ENCODE peak calls at places on chromosomes 6 and 20, in six cellular contexts. G is HFF-Myc, S is H9, E is mammary epithelial cell, J is pancreas, F is psoas muscle. B is an unnamed sample.

GRCh38 chr6:170284866-170285469 is 5.9 kb downstream of the DLL1 start:
- DNase-seq in J (no peak), G (no peak), F (no peak), S (no peak), E (no peak), B (no peak)

GRCh38 chr20:32878820-32879219 is 20.1 kb downstream of the EFCAB8 start:
- DNase-seq in E (no peak), F (no peak), G (no peak), J (no peak), S (no peak), B (no peak)

GRCh38 chr6:12594541-12594893 is 122.0 kb upstream of the PHACTR1 start:
- DNase-seq in F (no peak), J (no peak), E (no peak), G (no peak), S (no peak), B (no peak)

GRCh38 chr20:31815408-31816188 is 3.6 kb upstream of the MYLK2 start:
- DNase-seq in J (no peak), E (no peak), F (no peak), S (no peak), G (no peak), B (no peak)

GRCh38 chr6:156497618-156498017 is 279.6 kb upstream of the ARID1B start:
- DNase-seq in G (no peak), F (no peak), S (no peak), J (no peak), E (no peak), B (no peak)

GRCh38 chr6:142489722-142490610 is 188.2 kb downstream of the ADGRG6 start:
- DNase-seq in E (peak), S (no peak), G (no peak), J (no peak), F (no peak), B (no peak)

GRCh38 chr6:138099832-138100231 is 7.4 kb downstream of the PERP start:
- DNase-seq in F (no peak), S (no peak), G (peak), E (peak), J (no peak), B (no peak)

GRCh38 chr20:15179426-15180190 is 842.2 kb upstream of the FLRT3 start:
- DNase-seq in E (no peak), F (no peak), G (no peak), J (no peak), S (no peak), B (no peak)

GRCh38 chr20:2984956-2985661 is 58.3 kb upstream of the GNRH2 start:
- DNase-seq in E (peak), G (peak), F (no peak), S (no peak), J (no peak), B (no peak)

GRCh38 chr20:3843490-3843889 is 3.1 kb upstream of the MAVS start:
- DNase-seq in E (peak), S (no peak), J (no peak), G (peak), F (no peak), B (no peak)

GRCh38 chr6:142764306-142764705 is 180.7 kb downstream of the HIVEP2 start:
- DNase-seq in E (no peak), F (no peak), G (no peak), S (no peak), J (no peak), B (no peak)

GRCh38 chr6:70163795-70164194 is 139.1 kb downstream of the COL9A1 start:
- DNase-seq in E (no peak), F (no peak), J (no peak), G (no peak), S (no peak), B (no peak)

GRCh38 chr20:58019027-58019849 is 209.2 kb downstream of the ANKRD60 start:
- DNase-seq in S (peak), J (no peak), G (no peak), E (peak), F (no peak), B (no peak)

GRCh38 chr20:39453890-39454289 is 491.7 kb downstream of the DHX35 start:
- DNase-seq in J (no peak), F (no peak), G (no peak), E (no peak), S (no peak), B (no peak)

GRCh38 chr6:5818959-5819358 is 187.8 kb downstream of the NRN1 start:
- DNase-seq in J (no peak), S (no peak), G (no peak), F (no peak), E (no peak), B (no peak)

GRCh38 chr6:158377866-158378265 is 65.6 kb downstream of the TULP4 start:
- DNase-seq in S (no peak), E (peak), G (no peak), J (no peak), F (no peak), B (no peak)

GRCh38 chr6:106037060-106037459 is 49.1 kb upstream of the PRDM1 start:
- DNase-seq in G (no peak), F (no peak), S (no peak), E (peak), J (no peak), B (no peak)

GRCh38 chr20:51894619-51895018 is 92.3 kb upstream of the SALL4 start:
- DNase-seq in G (no peak), J (no peak), E (no peak), S (no peak), F (no peak), B (no peak)

GRCh38 chr6:47092249-47092648 is 50.1 kb upstream of the ADGRF1 start:
- DNase-seq in J (no peak), F (no peak), E (no peak), S (no peak), G (peak), B (no peak)

GRCh38 chr20:1526896-1527295 is 30.6 kb downstream of the SIRPD start:
- DNase-seq in E (no peak), J (no peak), F (no peak), S (no peak), G (no peak), B (no peak)

GRCh38 chr6:35552285-35552917 is 39.7 kb upstream of the TULP1 start:
- DNase-seq in E (peak), J (peak), G (peak), F (no peak), S (peak), B (no peak)

GRCh38 chr6:71534916-71535315 is 246.3 kb downstream of the OGFRL1 start:
- DNase-seq in F (no peak), J (no peak), E (no peak), G (no peak), S (no peak), B (no peak)

GRCh38 chr20:10636326-10636818 is 37.4 kb downstream of the JAG1 start:
- DNase-seq in F (no peak), J (no peak), S (no peak), G (no peak), E (peak), B (no peak)

GRCh38 chr6:130769812-130770211 is 57.4 kb upstream of the SMLR1 start:
- DNase-seq in F (no peak), E (no peak), G (no peak), S (no peak), J (no peak), B (no peak)

GRCh38 chr6:11263185-11263817 is 30.8 kb upstream of the NEDD9 start:
- DNase-seq in F (peak), J (peak), S (no peak), E (peak), G (peak), B (no peak)

GRCh38 chr6:167045828-167046580 is 46.8 kb downstream of the CEP43 start:
- DNase-seq in F (no peak), J (no peak), S (no peak), E (no peak), G (no peak), B (no peak)
- TF ChIP-seq CTCF in F (no peak), J (no peak), S (peak), E (peak), G (no peak), B (peak)

GRCh38 chr6:56840467-56841371 is 114.2 kb upstream of the BEND6 start:
- DNase-seq in S (no peak), J (no peak), G (no peak), F (no peak), E (peak), B (no peak)

GRCh38 chr6:56843476-56844349 is 111.2 kb upstream of the BEND6 start:
- DNase-seq in G (no peak), J (peak), E (peak), F (peak), S (peak), B (peak)

GRCh38 chr6:56841751-56842150 is 113.2 kb upstream of the BEND6 start:
- DNase-seq in F (no peak), G (no peak), E (no peak), S (no peak), J (no peak), B (no peak)

GRCh38 chr6:56841372-56841749 is 113.5 kb upstream of the BEND6 start:
- DNase-seq in J (no peak), F (no peak), S (no peak), E (no peak), G (no peak), B (no peak)

GRCh38 chr6:56842602-56843475 is 112.1 kb upstream of the BEND6 start:
- DNase-seq in S (peak), E (peak), G (no peak), F (peak), J (no peak), B (peak)
- TF ChIP-seq CTCF in S (no peak), E (no peak), G (no peak), F (no peak), J (no peak), B (no peak)

GRCh38 chr6:166204852-166205650 is 37.4 kb upstream of the TBXT start:
- DNase-seq in S (no peak), E (no peak), G (no peak), J (no peak), F (no peak), B (no peak)
- TF ChIP-seq CTCF in S (peak), E (no peak), G (no peak), J (no peak), F (no peak), B (no peak)

GRCh38 chr20:38354227-38354626 is 7.9 kb downstream of the LBP start:
- DNase-seq in G (no peak), J (no peak), S (no peak), F (no peak), E (no peak), B (no peak)

GRCh38 chr20:38355161-38356012 is 9.1 kb downstream of the LBP start:
- DNase-seq in J (no peak), G (no peak), F (no peak), S (peak), E (no peak), B (no peak)

GRCh38 chr20:38363004-38363747 is 16.9 kb downstream of the LBP start:
- DNase-seq in J (no peak), E (no peak), G (no peak), S (no peak), F (no peak), B (no peak)

GRCh38 chr20:38357653-38358207 is 11.4 kb downstream of the LBP start:
- DNase-seq in J (no peak), G (no peak), E (peak), F (no peak), S (no peak), B (no peak)

DNA sequence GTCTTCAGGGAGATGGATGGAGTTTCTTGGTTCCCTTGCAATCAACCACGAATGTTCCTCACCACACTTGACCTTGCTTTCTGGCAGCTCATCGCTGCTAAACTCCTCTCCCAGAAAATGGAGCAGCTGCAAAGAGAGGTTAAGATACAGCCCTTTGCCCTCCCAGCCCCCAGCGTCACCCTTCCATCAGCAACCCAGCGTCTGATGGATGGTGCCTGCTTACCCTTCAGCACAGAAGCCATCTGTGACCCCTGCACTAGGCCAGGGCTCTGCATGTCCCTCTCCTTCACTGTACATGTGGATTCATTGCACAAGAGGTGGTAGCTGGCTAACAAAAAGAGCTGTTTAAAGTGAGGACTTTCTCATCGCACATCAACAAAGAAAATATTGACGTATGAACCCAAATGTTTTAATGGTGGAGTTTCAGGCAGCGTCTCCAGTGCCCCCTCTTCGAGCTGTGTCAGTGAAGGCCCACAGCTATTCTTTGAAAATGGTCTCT is 12.3 kb downstream of the LBP start:
- DNase-seq in E (no peak), F (no peak), J (no peak), G (no peak), S (no peak), B (no peak)
- TF ChIP-seq CTCF in E (no peak), F (no peak), J (no peak), G (no peak), S (no peak), B (no peak)